ENCODE peak calls at places on chromosomes 3 and 15, in six cellular contexts. F, K, V, N, X and E are unnamed samples.

GRCh38 chr3:182740710-182741109 is 52.6 kb upstream of the ATP11B start:
- DNase-seq in K (peak), V (no peak), X (no peak), N (no peak), F (peak), E (no peak)

GRCh38 chr15:41048397-41048796 is 67.7 kb downstream of the INO80 start:
- DNase-seq in N (no peak), V (peak), K (no peak), X (no peak), F (no peak), E (no peak)

GRCh38 chr15:51846463-51847230 is 17.2 kb downstream of the TMOD3 start:
- DNase-seq in X (peak), F (peak), N (no peak), K (peak), V (no peak), E (peak)

GRCh38 chr3:15161113-15161512 is 44.9 kb upstream of the CAPN7 start:
- DNase-seq in V (no peak), N (no peak), F (no peak), X (no peak), K (no peak), E (no peak)

GRCh38 chr15:29346998-29347397 is 77.4 kb upstream of the NSMCE3 start:
- DNase-seq in F (no peak), K (peak), N (no peak), V (no peak), X (no peak), E (no peak)

GRCh38 chr3:152159328-152159727 is 109.4 kb upstream of the MBNL1 start:
- DNase-seq in V (no peak), X (no peak), K (no peak), F (peak), N (no peak), E (peak)

GRCh38 chr3:99875573-99875924 is 57.9 kb downstream of the CMSS1 start:
- DNase-seq in X (peak), V (peak), N (no peak), F (peak), K (peak), E (peak)

GRCh38 chr3:191523099-191523498 is 62.1 kb downstream of the PYDC2 start:
- DNase-seq in V (no peak), K (no peak), X (no peak), F (no peak), N (no peak), E (no peak)

GRCh38 chr3:150635526-150635925 is 32.4 kb downstream of the SELENOT start:
- DNase-seq in X (peak), K (peak), V (no peak), N (peak), F (no peak), E (peak)

GRCh38 chr3:140128217-140129137 is 193.5 kb downstream of the CLSTN2 start:
- DNase-seq in X (peak), K (peak), V (peak), N (no peak), F (peak), E (peak)
- TF ChIP-seq CTCF in X (peak), K (peak), V (peak), N (peak), F (peak), E (peak)

DNA sequence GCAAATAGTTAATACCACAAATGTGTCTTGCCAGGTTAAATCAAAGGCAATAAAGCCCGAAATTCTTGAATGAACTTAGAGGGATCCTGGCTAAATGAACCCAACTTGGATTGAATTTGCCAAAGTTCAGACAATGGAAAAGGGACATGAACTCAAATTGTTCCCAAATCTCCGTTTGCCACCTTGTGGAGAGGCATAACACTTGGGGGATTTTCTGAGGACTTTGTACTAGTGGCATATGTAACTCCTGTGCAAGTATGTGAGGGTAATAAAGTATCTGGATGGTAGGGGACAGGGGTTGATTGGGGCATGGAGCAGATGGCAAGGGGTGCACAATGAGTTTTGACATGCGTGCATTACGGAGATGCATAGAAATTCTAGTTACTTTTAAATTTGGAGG is 1.3 kb upstream of the TCAIM start:
- DNase-seq in X (no peak), F (no peak), V (no peak), K (peak), N (no peak), E (peak)
- TF ChIP-seq MYC in X (no peak), F (no peak), V (no peak), K (no peak), N (no peak), E (no peak)

GRCh38 chr3:114508976-114509375 is 215.1 kb downstream of the TIGIT start:
- DNase-seq in V (no peak), F (no peak), K (no peak), X (no peak), N (no peak), E (no peak)

GRCh38 chr3:114508208-114508607 is 214.4 kb downstream of the TIGIT start:
- DNase-seq in X (no peak), V (no peak), K (no peak), N (no peak), F (no peak), E (no peak)

GRCh38 chr3:114504941-114505632 is 211.3 kb downstream of the TIGIT start:
- DNase-seq in F (no peak), K (no peak), X (peak), V (no peak), N (no peak), E (no peak)

GRCh38 chr3:114509756-114510155 is 215.9 kb downstream of the TIGIT start:
- DNase-seq in X (no peak), K (no peak), F (no peak), V (no peak), N (no peak), E (no peak)

GRCh38 chr3:114506622-114507300 is 212.9 kb downstream of the TIGIT start:
- DNase-seq in N (no peak), K (no peak), F (no peak), X (no peak), V (no peak), E (no peak)
- TF ChIP-seq MAX in N (no peak), K (no peak), F (no peak), X (no peak), V (no peak), E (no peak)

GRCh38 chr3:79973917-79974595 is 206.3 kb upstream of the ROBO1 start:
- DNase-seq in F (peak), V (no peak), X (no peak), N (no peak), K (no peak), E (no peak)
- TF ChIP-seq CTCF in F (no peak), V (no peak), X (no peak), N (no peak), K (no peak), E (no peak)

DNA sequence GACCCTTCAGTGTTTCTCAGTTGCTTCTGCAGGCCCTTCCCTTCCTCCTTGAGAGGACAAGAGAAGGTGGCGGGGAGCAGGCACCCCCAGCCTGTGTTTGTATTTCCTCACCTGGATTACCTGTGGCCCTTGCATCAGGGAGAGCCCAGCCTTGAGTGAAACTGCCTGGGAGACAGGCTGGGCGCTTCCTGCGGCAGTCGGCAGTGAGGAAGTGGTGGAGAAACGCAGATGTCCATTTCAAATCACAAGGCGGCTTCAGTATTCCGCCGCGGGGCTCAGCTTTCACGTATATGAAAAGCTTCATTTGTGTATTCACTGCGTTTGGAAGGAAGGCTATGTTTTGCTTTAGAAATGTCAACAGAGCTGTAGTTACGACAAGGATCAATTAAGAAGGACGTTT is 167.4 kb upstream of the CTDSPL start:
- DNase-seq in K (no peak), F (no peak), X (no peak), N (no peak), V (no peak), E (no peak)
- TF ChIP-seq MYC in K (no peak), F (no peak), X (no peak), N (no peak), V (no peak), E (no peak)

GRCh38 chr3:190514163-190515153 is 573 bp downstream of the IL1RAP start:
- DNase-seq in F (peak), K (no peak), N (no peak), X (peak), V (peak), E (peak)
- TF ChIP-seq MAX in F (peak), K (no peak), N (no peak), X (no peak), V (no peak), E (peak)